ENCODE peak calls at places on chromosomes 3 and 15, in six cellular contexts. V is dorsolateral prefrontal cortex, H is fibroblast of gingiva, W is foreskin fibroblast, Y is glutamatergic neuron, U is NCI-H526 treated with DMSO at 0.1 percent for 48 hours. A is an unnamed sample.

GRCh38 chr3:141498592-141499223 is 11.9 kb downstream of the RASA2 start:
- DNase-seq in V (no peak), H (no peak), W (no peak), Y (no peak), U (no peak), A (no peak)

GRCh38 chr15:81072551-81072950 is 61.5 kb upstream of the CFAP161 start:
- DNase-seq in V (no peak), H (no peak), W (no peak), Y (no peak), U (no peak), A (no peak)

GRCh38 chr15:78492841-78493240 is 14.5 kb upstream of the HYKK start:
- DNase-seq in V (no peak), H (no peak), W (no peak), Y (no peak), U (no peak), A (peak; percentile 48)

GRCh38 chr15:40793216-40793989 is 13.5 kb upstream of the ZFYVE19 start:
- DNase-seq in V (no peak), H (peak; percentile 81), W (peak; percentile 91), Y (no peak), U (no peak), A (peak; percentile 88)

GRCh38 chr15:48967336-48967735 is 3.6 kb upstream of the SHC4 start:
- DNase-seq in V (no peak), H (no peak), W (no peak), Y (no peak), U (no peak), A (no peak)

GRCh38 chr3:167166012-167166411 is 214.1 kb downstream of the ZBBX start:
- DNase-seq in V (no peak), H (no peak), W (no peak), Y (no peak), U (no peak), A (no peak)

GRCh38 chr3:5891721-5892120 is 704.2 kb downstream of the EDEM1 start:
- DNase-seq in V (no peak), H (no peak), W (no peak), Y (no peak), U (no peak), A (no peak)

GRCh38 chr3:50189274-50189673 is 2.1 kb upstream of the GNAT1 start:
- DNase-seq in V (peak; percentile 87), H (peak; percentile 77), W (peak; percentile 74), Y (peak; percentile 81), U (peak; percentile 40), A (peak; percentile 79)

GRCh38 chr15:31265871-31266711 is 60.5 kb upstream of the KLF13 start:
- DNase-seq in V (no peak), H (peak; percentile 14), W (peak; percentile 26), Y (no peak), U (no peak), A (peak; percentile 18)

GRCh38 chr15:44215594-44215993 is 20.5 kb upstream of the FRMD5 start:
- DNase-seq in V (no peak), H (peak; percentile 75), W (peak; percentile 79), Y (no peak), U (no peak), A (peak; percentile 92)

GRCh38 chr15:51849866-51850265 is 20.4 kb downstream of the TMOD3 start:
- DNase-seq in V (no peak), H (no peak), W (no peak), Y (no peak), U (no peak), A (no peak)

GRCh38 chr15:70835826-70836225 is 18.1 kb downstream of the LARP6 start:
- DNase-seq in V (no peak), H (no peak), W (no peak), Y (no peak), U (no peak), A (no peak)